ENCODE peak calls at places on chromosomes 12 and 14, in ten cellular contexts. S is CD8-positive, alpha-beta T cell; C is tibial artery; V is esophagus squamous epithelium; D is cardiac muscle cell; E is uterus; J is lung; M is thoracic aorta; T is K562; G is keratinocyte. O is an unnamed sample.

GRCh38 chr12:127677537-127678131 is 589.3 kb upstream of the TMEM132C start:
- DNase-seq in G (no peak), J (peak; percentile 56), C (peak; percentile 57), S (no peak), V (no peak), D (peak; percentile 46), M (peak; percentile 27), T (peak; percentile 45), E (peak; percentile 65), O (peak; percentile 41)

GRCh38 chr12:52647601-52648000 is 4.4 kb downstream of the KRT2 start:
- DNase-seq in T (no peak), M (no peak), D (no peak), J (no peak), C (no peak), E (no peak), G (no peak), V (no peak), S (no peak), O (no peak)

GRCh38 chr12:56007148-56007891 is 10.2 kb downstream of the SUOX start:
- DNase-seq in E (peak; percentile 87), G (peak; percentile 38), V (no peak), S (peak; percentile 75), C (peak; percentile 78), D (peak; percentile 86), J (peak; percentile 88), T (peak; percentile 96), M (peak; percentile 50), O (peak; percentile 89)

GRCh38 chr12:12008931-12009611 is 61.7 kb upstream of the BCL2L14 start:
- DNase-seq in G (peak; percentile 58), M (no peak), C (no peak), D (peak; percentile 61), S (peak; percentile 52), T (no peak), J (peak; percentile 62), E (no peak), V (no peak), O (no peak)

GRCh38 chr14:104936361-104937155 is 11.9 kb downstream of the PLD4 start:
- DNase-seq in G (no peak), S (no peak), D (no peak), T (no peak), C (peak; percentile 12), M (no peak), J (no peak), E (peak; percentile 16), V (no peak), O (peak; percentile 9)

GRCh38 chr12:87274594-87275245 is 754.5 kb downstream of the C12orf50 start:
- DNase-seq in S (no peak), E (no peak), V (no peak), C (no peak), D (peak; percentile 60), T (peak; percentile 6), G (no peak), M (no peak), J (no peak), O (no peak)

GRCh38 chr12:2076728-2077127 is 23.9 kb downstream of the CACNA1C start:
- DNase-seq in S (no peak), T (no peak), D (no peak), E (no peak), G (no peak), J (no peak), C (no peak), V (no peak), M (no peak), O (no peak)

GRCh38 chr14:101001311-101002069 is 98.0 kb upstream of the RTL1 start:
- DNase-seq in S (no peak), D (peak; percentile 67), E (no peak), G (no peak), M (no peak), C (no peak), V (no peak), T (no peak), J (no peak), O (no peak)

GRCh38 chr14:22915886-22916521 is 2.9 kb downstream of the RBM23 start:
- DNase-seq in S (no peak), C (peak; percentile 60), J (peak; percentile 62), G (no peak), T (no peak), M (no peak), E (no peak), D (peak; percentile 74), V (no peak), O (no peak)
- H3K4me1 ChIP-seq in S (peaks cover 36% of the 10 kb centered on the region), C (peaks cover 46% of the 10 kb centered on the region), J (peaks cover 2% of the 10 kb centered on the region), G (peaks cover 20% of the 10 kb centered on the region), T (no peaks in the 10 kb centered on the region), M (peaks cover 24% of the 10 kb centered on the region), E (peaks cover 23% of the 10 kb centered on the region), D (peaks cover 7% of the 10 kb centered on the region), V (peaks cover 19% of the 10 kb centered on the region), O (peaks cover 55% of the 10 kb centered on the region)

DNA sequence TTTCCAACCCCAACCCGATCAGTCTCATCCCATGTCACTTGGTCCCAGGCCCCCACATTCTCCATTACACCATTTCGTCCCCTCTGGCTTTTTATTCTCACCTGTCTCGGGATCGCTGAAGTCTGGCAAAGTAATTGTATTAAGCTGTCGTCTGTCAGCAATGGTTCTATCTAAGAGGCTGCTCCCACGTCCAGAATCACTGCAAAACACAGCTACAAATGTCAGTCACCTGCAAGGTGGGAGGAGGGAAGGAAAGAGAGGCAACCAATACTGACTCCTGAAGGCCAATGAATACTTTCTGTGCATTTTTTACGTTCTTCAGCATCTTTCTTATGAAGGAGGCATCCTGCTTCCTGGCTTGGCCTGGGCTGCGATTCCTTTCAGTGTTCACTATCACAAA is 205.6 kb downstream of the TTC7B start:
- DNase-seq in J (no peak), E (no peak), C (no peak), T (no peak), V (no peak), M (no peak), S (no peak), G (no peak), D (no peak), O (no peak)
- TF ChIP-seq CTCF in J (no peak), E (no peak), C (no peak), T (no peak), V (no peak), M (no peak), S (no peak), G (no peak), D (no peak), O (no peak)

GRCh38 chr12:102883204-102883799 is 33.7 kb downstream of the PAH start:
- DNase-seq in C (peak; percentile 38), E (peak; percentile 56), J (peak; percentile 49), V (no peak), G (no peak), T (peak; percentile 64), S (no peak), D (peak; percentile 40), M (no peak), O (peak; percentile 24)

GRCh38 chr12:102880783-102881182 is 36.3 kb downstream of the PAH start:
- DNase-seq in C (no peak), J (no peak), E (no peak), M (no peak), V (no peak), T (no peak), S (no peak), G (no peak), D (no peak), O (no peak)

GRCh38 chr12:102874819-102875218 is 42.2 kb downstream of the PAH start:
- DNase-seq in E (no peak), V (no peak), T (no peak), J (no peak), D (no peak), S (no peak), G (no peak), M (no peak), C (peak; percentile 48), O (no peak)

GRCh38 chr12:102876883-102877282 is 40.2 kb downstream of the PAH start:
- DNase-seq in G (no peak), M (no peak), D (no peak), J (no peak), T (no peak), V (no peak), C (no peak), S (no peak), E (no peak), O (no peak)

DNA sequence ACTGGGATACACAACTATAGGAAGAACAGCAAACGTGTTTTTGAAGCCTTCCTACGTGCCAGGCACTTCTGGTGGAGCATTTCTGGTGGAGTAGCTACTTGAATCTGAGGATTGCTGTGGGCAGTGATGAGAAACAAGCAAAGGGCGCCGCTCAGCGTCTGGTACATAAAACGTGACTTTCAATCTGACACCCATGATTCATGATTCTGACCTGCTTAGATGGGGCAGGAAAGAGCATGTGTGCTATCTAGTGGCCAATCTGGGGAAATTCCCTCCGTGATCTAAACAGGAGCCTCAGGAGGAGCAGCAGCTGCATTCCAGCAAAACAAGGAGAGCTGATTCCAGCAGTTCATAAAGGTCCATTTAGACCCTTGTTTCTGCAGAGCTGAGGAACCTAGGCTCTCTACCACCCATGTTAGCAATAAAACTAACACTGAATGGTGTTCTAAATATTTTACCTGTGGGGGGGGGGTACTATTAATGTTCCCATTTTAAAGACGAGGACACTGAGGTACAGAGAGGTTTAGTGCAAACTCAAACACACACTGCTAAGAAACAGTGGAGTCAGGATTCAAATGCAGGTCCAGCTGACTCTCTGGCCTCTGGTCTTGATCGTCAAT is 37.8 kb downstream of the PAH start:
- DNase-seq in C (peak; percentile 71), T (peak; percentile 17), D (peak; percentile 25), S (no peak), G (peak; percentile 44), J (no peak), M (no peak), E (peak; percentile 53), V (no peak), O (peak; percentile 22)
- H3K27ac ChIP-seq in C (no peak overlapping the region), T (no peak overlapping the region), D (no peak overlapping the region), S (no peak overlapping the region), G (no peak overlapping the region), J (no peak overlapping the region), M (no peak overlapping the region), E (no peak overlapping the region), V (no peak overlapping the region), O (no peak overlapping the region)

GRCh38 chr14:68551045-68551683 is 241.7 kb downstream of the ZFP36L1 start:
- DNase-seq in V (no peak), G (no peak), J (no peak), S (no peak), D (no peak), E (no peak), C (no peak), T (no peak), M (no peak), O (no peak)

GRCh38 chr14:68553326-68553725 is 239.5 kb downstream of the ZFP36L1 start:
- DNase-seq in E (no peak), G (no peak), T (no peak), S (no peak), V (no peak), C (no peak), D (no peak), M (no peak), J (no peak), O (peak; percentile 45)

GRCh38 chr14:68549966-68550705 is 242.7 kb downstream of the ZFP36L1 start:
- DNase-seq in G (no peak), T (no peak), V (no peak), J (no peak), M (no peak), E (no peak), S (no peak), D (peak; percentile 53), C (no peak), O (no peak)

GRCh38 chr14:68552597-68552996 is 240.3 kb downstream of the ZFP36L1 start:
- DNase-seq in S (no peak), V (no peak), D (no peak), T (no peak), G (no peak), J (no peak), E (no peak), M (no peak), C (peak; percentile 64), O (no peak)

DNA sequence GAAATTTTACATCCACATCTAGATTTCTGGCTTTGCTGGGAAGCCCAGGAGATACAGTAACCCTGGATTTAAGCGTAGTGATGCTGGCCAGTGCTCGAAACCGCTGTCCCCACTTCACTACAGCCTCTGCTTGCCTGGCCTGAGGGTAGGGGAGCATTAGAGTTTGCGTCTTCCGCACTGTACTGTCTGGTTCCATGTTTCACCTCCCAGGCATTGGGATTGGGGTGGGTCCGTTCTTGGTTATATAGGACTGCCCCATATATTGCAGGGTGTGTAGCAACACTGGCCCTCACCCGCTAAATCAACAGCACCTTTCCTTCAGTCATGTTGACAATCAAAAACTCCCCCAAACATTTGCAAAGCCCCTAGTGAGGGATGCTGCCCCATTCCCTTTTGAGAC is 240.8 kb downstream of the ZFP36L1 start:
- DNase-seq in V (no peak), D (no peak), T (no peak), C (no peak), M (no peak), S (no peak), G (no peak), J (no peak), E (no peak), O (no peak)
- H3K4me1 ChIP-seq in V (peaks cover 61% of the 10 kb centered on the region), D (peaks cover 31% of the 10 kb centered on the region), T (no peaks in the 10 kb centered on the region), C (peaks cover 83% of the 10 kb centered on the region), M (peaks cover 89% of the 10 kb centered on the region), S (peaks cover 7% of the 10 kb centered on the region), G (peaks cover 77% of the 10 kb centered on the region), J (peaks cover 23% of the 10 kb centered on the region), E (peaks cover 15% of the 10 kb centered on the region), O (peaks cover 83% of the 10 kb centered on the region)

O was measured in left ventricle myocardium inferior.